ENCODE peak calls at places on chromosomes 12 and 14, in five cellular contexts. G is transverse colon, S is testis, R is body of pancreas, O is brain microvascular endothelial cell. W is an unnamed sample.

GRCh38 chr12:117000316-117000715 is 89.6 kb downstream of the FBXW8 start:
- DNase-seq in G (no peak), S (no peak), R (no peak), O (no peak), W (no peak)

GRCh38 chr12:75509621-75510020 is 1.8 kb downstream of the KRR1 start:
- DNase-seq in G (no peak), S (no peak), R (no peak), O (no peak), W (no peak)

GRCh38 chr14:92692822-92693226 is 55.6 kb downstream of the LGMN start:
- DNase-seq in G (peak), S (peak), R (peak), O (no peak), W (no peak)

GRCh38 chr14:106044515-106044914 is 518.1 kb downstream of the TMEM121 start:
- DNase-seq in G (no peak), S (no peak), R (no peak), O (no peak), W (no peak)

GRCh38 chr12:54135621-54136027 is 53.2 kb downstream of the SMUG1 start:
- DNase-seq in G (no peak), S (no peak), R (no peak), O (no peak), W (peak)

GRCh38 chr14:35258420-35258819 is 33.8 kb upstream of the PSMA6 start:
- DNase-seq in G (no peak), S (peak), R (no peak), O (no peak), W (no peak)

GRCh38 chr12:587551-588322 is 75.5 kb downstream of the NINJ2 start:
- DNase-seq in G (no peak), S (no peak), R (no peak), O (no peak), W (no peak)

GRCh38 chr12:120654656-120655055 is 14.2 kb downstream of the CABP1 start:
- DNase-seq in G (peak), S (peak), R (no peak), O (no peak), W (no peak)

GRCh38 chr14:100839573-100840175 is 13.8 kb downstream of the MEG3 start:
- DNase-seq in G (no peak), S (no peak), R (no peak), O (no peak), W (no peak)

GRCh38 chr14:87901652-87902051 is 91.3 kb downstream of the GALC start:
- DNase-seq in G (no peak), S (no peak), R (no peak), O (no peak), W (no peak)

GRCh38 chr14:31855262-31855661 is 221.8 kb upstream of the ARHGAP5 start:
- DNase-seq in G (no peak), S (no peak), R (no peak), O (no peak), W (peak)

GRCh38 chr14:95872777-95873176 is 3.9 kb upstream of the TUNAR start:
- DNase-seq in G (no peak), S (no peak), R (no peak), O (no peak), W (no peak)

GRCh38 chr14:95875831-95876768 is 532 bp upstream of the TUNAR start:
- DNase-seq in G (no peak), S (peak), R (no peak), O (no peak), W (no peak)

GRCh38 chr14:95871531-95871930 is 5.1 kb upstream of the TUNAR start:
- DNase-seq in G (no peak), S (no peak), R (no peak), O (no peak), W (no peak)

GRCh38 chr14:95877633-95878032 is 1.0 kb downstream of the TUNAR start:
- DNase-seq in G (no peak), S (no peak), R (no peak), O (no peak), W (no peak)

DNA sequence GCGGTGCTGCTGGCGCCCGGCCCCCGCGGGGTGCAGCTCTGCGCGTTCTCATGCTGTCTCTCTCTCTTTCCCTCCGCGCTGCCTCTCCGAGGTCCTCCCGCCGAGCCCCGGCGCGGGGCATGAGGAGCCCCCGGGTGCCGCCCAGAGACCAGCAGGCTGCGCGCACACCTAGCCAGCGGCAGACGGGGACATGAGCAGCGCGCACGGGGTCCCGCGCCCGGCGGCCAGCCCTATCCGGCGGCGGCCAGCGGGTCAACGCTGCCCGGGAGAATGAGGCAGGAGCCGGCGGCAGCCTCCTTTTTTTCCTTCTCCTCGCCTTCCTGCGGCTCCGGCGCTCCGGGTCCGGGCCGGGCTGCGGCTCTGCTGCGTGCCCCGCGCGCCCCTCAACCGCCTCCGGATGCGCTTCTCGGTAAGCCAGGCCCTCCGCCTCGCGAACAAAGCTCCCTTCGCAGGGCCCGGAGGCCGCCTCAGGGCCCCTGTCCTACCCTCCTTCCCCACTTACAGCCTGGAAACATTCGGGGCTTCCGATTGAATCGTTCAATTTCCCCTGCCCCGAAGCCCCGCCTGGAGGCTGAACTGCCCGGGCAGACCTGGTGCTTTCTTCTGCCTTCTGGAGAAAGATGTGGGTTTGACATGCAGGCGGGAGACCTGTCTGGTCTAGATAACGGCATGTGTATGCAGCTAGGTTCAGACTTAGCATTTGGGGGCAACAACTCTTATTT is at the start of gene TUNAR:
- DNase-seq in G (no peak), S (peak), R (no peak), O (no peak), W (no peak)
- H3K4me3 ChIP-seq in G (peak), S (peak), R (no peak), O (no peak), W (no peak)

DNA sequence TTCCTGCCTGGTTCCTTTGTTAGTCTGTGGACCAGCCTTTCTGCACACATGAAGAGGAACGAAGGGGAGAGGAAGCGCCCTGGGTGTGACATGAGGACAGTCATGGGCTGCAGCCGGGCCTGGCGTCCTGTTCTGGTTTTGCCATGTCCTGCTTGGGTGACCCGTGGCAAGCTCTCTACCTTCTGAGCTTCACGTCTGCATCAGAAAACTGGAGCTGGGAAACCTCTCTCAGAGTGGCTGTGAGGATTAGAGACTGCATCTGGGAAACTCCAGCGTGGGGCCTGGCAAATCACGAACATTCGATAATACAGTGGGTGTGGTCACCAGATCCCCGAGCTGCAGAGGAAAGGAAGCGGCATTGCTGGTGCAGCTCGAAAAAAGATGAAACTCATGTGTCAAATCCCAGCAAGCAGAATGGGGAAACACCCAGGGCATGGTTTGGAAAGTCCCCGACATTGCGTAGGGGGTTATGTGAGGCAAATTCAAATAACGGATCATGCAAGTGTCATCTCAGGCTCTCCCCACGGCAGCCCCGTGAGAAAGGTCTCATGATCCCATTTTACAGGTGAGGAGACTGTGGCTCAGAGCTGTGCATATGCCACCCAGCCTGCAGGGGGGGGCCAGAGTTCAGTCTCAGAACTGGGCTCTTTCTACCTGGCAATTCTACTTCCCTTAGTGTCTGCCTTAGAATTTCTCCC is 98.2 kb upstream of the VRK1 start:
- DNase-seq in G (no peak), S (no peak), R (no peak), O (no peak), W (no peak)
- TF ChIP-seq CTCF in G (no peak), S (no peak), R (no peak), O (no peak), W (no peak)

GRCh38 chr14:22979748-22980392 is 2.5 kb downstream of the AJUBA start:
- DNase-seq in G (no peak), S (no peak), R (no peak), O (no peak), W (no peak)
- H3K4me3 ChIP-seq in G (peak), S (no peak), R (no peak), O (peak), W (peak)

GRCh38 chr12:2759733-2760132 is 35.0 kb upstream of the FKBP4 start:
- DNase-seq in G (no peak), S (no peak), R (no peak), O (no peak), W (no peak)
- TF ChIP-seq CTCF in G (no peak), S (no peak), R (no peak), O (no peak), W (no peak)

GRCh38 chr12:71556881-71557280 is 106.8 kb downstream of the ZFC3H1 start:
- DNase-seq in G (no peak), S (no peak), R (no peak), O (peak), W (peak)
- H3K4me3 ChIP-seq in G (no peak), S (no peak), R (no peak), O (no peak), W (no peak)

GRCh38 chr12:48351022-48351708 is 446 bp upstream of the ZNF641 start:
- DNase-seq in G (peak), S (peak), R (peak), O (peak), W (peak)
- TF ChIP-seq CTCF in G (no peak), S (no peak), R (no peak), O (no peak), W (no peak)

W was measured in AG10803.